ENCODE peak calls at places on chromosomes 3 and 15, in four cellular contexts. L is transverse colon, S is cardiac fibroblast, X is HFF-Myc. I is an unnamed sample.

GRCh38 chr3:134371542-134372324 is 2.5 kb downstream of the AMOTL2 start:
- DNase-seq in L (no peak), S (peak; percentile 63), X (no peak), I (peak; percentile 53)

GRCh38 chr3:47007001-47007400 is 27.5 kb downstream of the NBEAL2 start:
- DNase-seq in L (no peak), S (no peak), X (no peak), I (no peak)

GRCh38 chr15:83207622-83208356 is at the start of gene HDGFL3:
- DNase-seq in L (peak; percentile 45), S (peak; percentile 66), X (no peak), I (no peak)

GRCh38 chr3:119937229-119937628 is 155.3 kb downstream of the NR1I2 start:
- DNase-seq in L (no peak), S (no peak), X (no peak), I (no peak)

GRCh38 chr3:197226179-197226578 is 72.2 kb downstream of the DLG1 start:
- DNase-seq in L (no peak), S (no peak), X (no peak), I (no peak)

GRCh38 chr3:178393833-178394232 is 142.4 kb upstream of the KCNMB2 start:
- DNase-seq in L (no peak), S (peak; percentile 87), X (no peak), I (no peak)

GRCh38 chr15:90706394-90707327 is 10.5 kb upstream of the BLM start:
- DNase-seq in L (no peak), S (no peak), X (no peak), I (no peak)

GRCh38 chr3:60809857-60810256 is 441.4 kb downstream of the FHIT start:
- DNase-seq in L (no peak), S (no peak), X (peak; percentile 2), I (peak; percentile 7)

GRCh38 chr3:53478166-53478830 is 16.1 kb upstream of the CACNA1D start:
- DNase-seq in L (peak; percentile 38), S (no peak), X (no peak), I (peak; percentile 91)

GRCh38 chr3:25870452-25870851 is 80.6 kb downstream of the OXSM start:
- DNase-seq in L (no peak), S (peak; percentile 62), X (no peak), I (no peak)

GRCh38 chr3:169022457-169022856 is 641.1 kb downstream of the MECOM start:
- DNase-seq in L (no peak), S (no peak), X (no peak), I (no peak)

GRCh38 chr3:129558772-129559564 is 16.0 kb downstream of the H1-8 start:
- DNase-seq in L (no peak), S (peak; percentile 84), X (peak; percentile 63), I (no peak)

GRCh38 chr3:87691109-87691508 is 367.7 kb downstream of the CGGBP1 start:
- DNase-seq in L (no peak), S (peak; percentile 49), X (no peak), I (no peak)

GRCh38 chr3:171691485-171691884 is 118.8 kb downstream of the PLD1 start:
- DNase-seq in L (no peak), S (no peak), X (no peak), I (no peak)

GRCh38 chr3:95719481-95719880 is 1094.9 kb upstream of the EPHA6 start:
- DNase-seq in L (no peak), S (no peak), X (no peak), I (no peak)

GRCh38 chr3:173733029-173733652 is 335.6 kb downstream of the NLGN1 start:
- DNase-seq in L (no peak), S (peak; percentile 79), X (peak; percentile 22), I (no peak)

GRCh38 chr3:18556503-18556902 is 131.4 kb upstream of the SATB1 start:
- DNase-seq in L (no peak), S (no peak), X (no peak), I (no peak)

GRCh38 chr3:171462224-171462623 is 2.0 kb upstream of the TNIK start:
- DNase-seq in L (no peak), S (no peak), X (no peak), I (no peak)

GRCh38 chr15:52417501-52417900 is 111.2 kb downstream of the MYO5A start:
- DNase-seq in L (no peak), S (peak; percentile 68), X (peak; percentile 20), I (no peak)

GRCh38 chr3:58384381-58385090 is 49.1 kb downstream of the PDHB start:
- DNase-seq in L (no peak), S (peak; percentile 58), X (no peak), I (no peak)

DNA sequence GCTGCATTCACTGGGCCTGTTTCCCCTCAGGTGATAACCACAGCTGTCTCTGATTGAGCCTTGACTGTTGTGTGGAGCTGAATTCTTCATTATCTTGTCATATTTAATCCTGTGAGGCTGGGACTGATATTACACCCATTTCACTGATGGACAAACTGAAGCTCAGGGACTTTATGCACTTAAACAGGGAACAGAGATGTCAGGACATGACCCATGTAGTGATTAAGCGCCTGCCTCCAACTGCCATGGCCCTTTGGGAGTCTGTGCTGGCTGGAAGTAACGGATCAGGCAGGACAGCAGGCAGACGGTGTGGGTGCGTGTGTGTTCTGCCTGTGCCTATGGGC is 7.5 kb downstream of the GNAI2 start:
- DNase-seq in L (no peak), S (peak; percentile 49), X (no peak), I (no peak)
- H3K4me3 ChIP-seq in L (no peak overlapping the region), S (no peak overlapping the region), X (no peak overlapping the region), I (no peak overlapping the region)

GRCh38 chr3:49700014-49700413 is 10.7 kb downstream of the RNF123 start:
- DNase-seq in L (no peak), S (no peak), X (no peak), I (no peak)

GRCh38 chr3:49701388-49702077 is 12.2 kb downstream of the RNF123 start:
- DNase-seq in L (no peak), S (no peak), X (no peak), I (no peak)

GRCh38 chr3:49699281-49699723 is 9.9 kb downstream of the RNF123 start:
- DNase-seq in L (no peak), S (no peak), X (no peak), I (no peak)

GRCh38 chr3:49702672-49703071 is 13.3 kb downstream of the RNF123 start:
- DNase-seq in L (no peak), S (no peak), X (no peak), I (no peak)

DNA sequence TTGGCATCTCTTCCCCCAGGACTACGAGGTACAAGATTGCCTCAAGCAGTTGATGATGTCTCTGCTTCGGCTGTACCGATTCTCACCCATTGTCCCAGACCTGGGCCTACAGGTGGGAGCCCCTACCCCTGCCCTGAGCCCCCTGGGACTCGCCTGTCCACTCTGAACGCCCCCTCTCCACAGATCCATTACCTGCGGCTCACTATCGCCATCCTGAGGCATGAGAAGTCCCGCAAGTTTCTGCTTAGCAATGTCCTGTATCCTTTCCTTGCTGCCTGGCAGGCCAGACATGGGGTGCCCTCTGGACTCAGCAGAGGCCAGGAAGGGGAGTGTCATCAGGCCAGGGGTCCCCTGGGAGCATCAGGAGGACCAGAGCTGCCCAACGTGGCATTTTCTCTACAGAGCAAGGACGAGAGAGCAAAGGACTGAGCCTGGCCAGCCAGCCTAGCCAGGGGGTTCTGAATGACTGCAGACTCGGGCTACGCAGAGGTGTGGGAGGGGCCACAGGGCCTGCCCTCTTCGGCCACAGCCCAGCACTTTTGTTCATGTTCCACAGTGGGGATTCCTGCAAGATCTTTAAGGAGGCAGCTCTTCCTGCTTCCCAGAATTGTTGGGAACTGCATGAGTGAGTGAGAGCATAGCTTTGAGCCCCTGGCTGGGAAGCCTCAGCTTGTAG is 11.2 kb downstream of the RNF123 start:
- DNase-seq in L (no peak), S (no peak), X (no peak), I (no peak)
- TF ChIP-seq CTCF in L (no peak), S (peak; percentile 9), X (peak; percentile 16), I (peak; percentile 28)

GRCh38 chr15:79820176-79820575 is 76.6 kb downstream of the MTHFS start:
- DNase-seq in L (no peak), S (no peak), X (no peak), I (no peak)
- H3K4me3 ChIP-seq in L (no peak overlapping the region), S (no peak overlapping the region), X (no peak overlapping the region), I (no peak overlapping the region)

GRCh38 chr3:71576966-71577459 is 6.5 kb downstream of the FOXP1 start:
- DNase-seq in L (no peak), S (no peak), X (no peak), I (no peak)

GRCh38 chr3:71573181-71573580 is 10.3 kb downstream of the FOXP1 start:
- DNase-seq in L (no peak), S (no peak), X (no peak), I (no peak)

GRCh38 chr3:71578045-71578730 is 5.3 kb downstream of the FOXP1 start:
- DNase-seq in L (no peak), S (peak; percentile 14), X (no peak), I (no peak)

GRCh38 chr3:71579301-71579933 is 4.1 kb downstream of the FOXP1 start:
- DNase-seq in L (no peak), S (no peak), X (no peak), I (no peak)

GRCh38 chr3:71575433-71575832 is 8.1 kb downstream of the FOXP1 start:
- DNase-seq in L (no peak), S (no peak), X (no peak), I (no peak)
- TF ChIP-seq CTCF in L (no peak), S (no peak), X (no peak), I (no peak)